ENCODE peak calls at places on chromosomes 3 and 15, in nine cellular contexts. Q, K, P, U, A, T, Z, M and X are unnamed samples.

GRCh38 chr15:100694381-100695012 is 92.1 kb downstream of the ASB7 start:
- DNase-seq in K (no peak), U (no peak), Q (no peak), P (peak; percentile 61), T (no peak), M (no peak), A (peak; percentile 75), Z (no peak), X (no peak)

GRCh38 chr3:49868951-49869454 is 703 bp downstream of the CAMKV start:
- DNase-seq in K (no peak), A (no peak), Q (no peak), M (no peak), T (no peak), U (no peak), Z (no peak), P (no peak), X (no peak)

GRCh38 chr15:92056875-92057274 is 203.4 kb downstream of the SLCO3A1 start:
- DNase-seq in K (no peak), T (no peak), P (no peak), A (no peak), Q (no peak), M (no peak), Z (no peak), U (no peak), X (no peak)

GRCh38 chr15:101458908-101459578 is 30.5 kb downstream of the PCSK6 start:
- DNase-seq in P (peak; percentile 81), A (peak; percentile 41), Z (no peak), M (no peak), U (no peak), K (no peak), T (no peak), Q (no peak), X (no peak)

GRCh38 chr3:112619295-112619694 is 21.6 kb downstream of the CCDC80 start:
- DNase-seq in A (no peak), Z (no peak), M (no peak), Q (no peak), U (peak; percentile 28), T (no peak), P (no peak), K (no peak), X (no peak)

GRCh38 chr3:76872999-76873398 is 166.9 kb upstream of the ROBO2 start:
- DNase-seq in P (no peak), U (no peak), A (no peak), M (no peak), Z (no peak), K (no peak), Q (no peak), T (no peak), X (no peak)

GRCh38 chr3:24944803-24945202 is 450.2 kb upstream of the THRB start:
- DNase-seq in Z (no peak), Q (no peak), M (no peak), P (no peak), T (no peak), A (no peak), U (no peak), K (no peak), X (no peak)

GRCh38 chr3:10666621-10667020 is 149.4 kb upstream of the SLC6A11 start:
- DNase-seq in M (no peak), A (no peak), Q (no peak), U (no peak), K (no peak), T (no peak), P (no peak), Z (peak; percentile 28), X (no peak)

GRCh38 chr3:61814674-61815073 is 253.3 kb downstream of the PTPRG start:
- DNase-seq in A (no peak), U (no peak), M (no peak), T (no peak), P (no peak), Z (no peak), Q (no peak), K (no peak), X (no peak)

GRCh38 chr15:34514251-34514760 is 69.1 kb downstream of the GOLGA8B start:
- DNase-seq in P (peak; percentile 73), Q (peak; percentile 52), U (no peak), T (no peak), M (no peak), A (peak; percentile 23), K (no peak), Z (peak; percentile 23), X (peak; percentile 39)

GRCh38 chr3:194855025-194855391 is 169.3 kb downstream of the FAM43A start:
- DNase-seq in U (no peak), A (no peak), T (no peak), K (no peak), M (no peak), Q (peak; percentile 48), P (no peak), Z (no peak), X (no peak)

GRCh38 chr3:42507252-42507651 is 4.8 kb downstream of the VIPR1 start:
- DNase-seq in U (no peak), P (peak; percentile 61), A (peak; percentile 18), Z (no peak), M (no peak), K (no peak), T (no peak), Q (peak; percentile 80), X (no peak)

GRCh38 chr3:16114381-16114916 is 60.0 kb upstream of the GALNT15 start:
- DNase-seq in M (no peak), P (no peak), Q (no peak), A (no peak), T (no peak), U (no peak), Z (no peak), K (no peak), X (no peak)

GRCh38 chr3:157592769-157593168 is 89.6 kb upstream of the VEPH1 start:
- DNase-seq in T (no peak), Z (no peak), M (no peak), K (no peak), Q (no peak), A (no peak), U (no peak), P (no peak), X (no peak)

GRCh38 chr3:157595259-157595658 is 92.0 kb upstream of the VEPH1 start:
- DNase-seq in U (no peak), Q (no peak), A (no peak), Z (no peak), P (no peak), K (no peak), M (no peak), T (no peak), X (no peak)

GRCh38 chr3:157590273-157590672 is 87.1 kb upstream of the VEPH1 start:
- DNase-seq in K (no peak), M (no peak), U (no peak), T (no peak), Q (no peak), Z (no peak), A (no peak), P (no peak), X (no peak)

GRCh38 chr3:157589168-157589567 is 86.0 kb upstream of the VEPH1 start:
- DNase-seq in Z (no peak), Q (no peak), T (no peak), U (no peak), A (no peak), M (no peak), K (no peak), P (no peak), X (no peak)

GRCh38 chr3:157594413-157594812 is 91.2 kb upstream of the VEPH1 start:
- DNase-seq in P (no peak), Z (no peak), Q (no peak), K (no peak), U (no peak), A (peak; percentile 74), T (no peak), M (no peak), X (no peak)
- TF ChIP-seq CTCF in P (no peak), Z (no peak), Q (no peak), K (peak; percentile 16), U (no peak), A (peak; percentile 50), T (peak; percentile 31), M (no peak), X (no peak)

GRCh38 chr3:86245360-86245759 is 745.6 kb downstream of the VGLL3 start:
- DNase-seq in Q (no peak), T (no peak), A (no peak), M (no peak), K (no peak), Z (no peak), U (no peak), P (no peak), X (no peak)
- TF ChIP-seq CTCF in Q (no peak), T (no peak), A (no peak), M (no peak), K (no peak), Z (no peak), U (no peak), P (peak; percentile 46), X (peak; percentile 43)

GRCh38 chr3:191047930-191048329 is 151.1 kb upstream of the OSTN start:
- DNase-seq in U (no peak), T (no peak), K (no peak), A (no peak), P (no peak), Z (no peak), M (no peak), Q (no peak), X (no peak)

DNA sequence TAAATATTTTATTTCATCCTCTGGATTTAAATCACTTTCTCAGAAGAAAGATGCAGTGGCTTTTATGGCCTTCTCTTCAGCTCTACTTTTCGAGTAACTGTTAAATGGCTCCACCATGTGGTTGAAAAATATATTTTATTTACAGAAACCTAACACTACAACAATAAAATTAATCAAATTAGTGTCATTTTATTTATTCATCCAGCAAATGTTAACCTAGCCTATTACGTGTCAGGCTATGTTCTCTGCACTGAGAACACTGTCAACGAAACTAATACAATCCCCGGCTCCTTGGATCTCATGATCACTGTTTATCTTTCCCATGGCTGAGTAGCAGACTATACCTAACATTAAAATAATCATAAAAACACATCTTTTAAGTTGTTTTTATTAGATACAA is 148.0 kb upstream of the OSTN start:
- DNase-seq in K (no peak), M (no peak), A (peak; percentile 49), T (no peak), Z (peak; percentile 21), P (no peak), U (peak; percentile 45), Q (no peak), X (no peak)
- TF ChIP-seq CTCF in K (peak; percentile 21), M (peak; percentile 75), A (peak; percentile 38), T (peak; percentile 37), Z (peak; percentile 32), P (peak; percentile 26), U (peak; percentile 87), Q (no peak), X (peak; percentile 67)

GRCh38 chr3:170961616-170962400 is 53.4 kb upstream of the EIF5A2 start:
- DNase-seq in M (no peak), P (no peak), K (peak; percentile 9), Z (peak; percentile 30), A (peak; percentile 73), U (peak; percentile 37), T (no peak), Q (no peak), X (no peak)
- TF ChIP-seq CTCF in M (peak; percentile 83), P (peak; percentile 58), K (peak; percentile 35), Z (peak; percentile 30), A (peak; percentile 53), U (peak; percentile 90), T (peak; percentile 51), Q (peak; percentile 22), X (peak; percentile 67)

DNA sequence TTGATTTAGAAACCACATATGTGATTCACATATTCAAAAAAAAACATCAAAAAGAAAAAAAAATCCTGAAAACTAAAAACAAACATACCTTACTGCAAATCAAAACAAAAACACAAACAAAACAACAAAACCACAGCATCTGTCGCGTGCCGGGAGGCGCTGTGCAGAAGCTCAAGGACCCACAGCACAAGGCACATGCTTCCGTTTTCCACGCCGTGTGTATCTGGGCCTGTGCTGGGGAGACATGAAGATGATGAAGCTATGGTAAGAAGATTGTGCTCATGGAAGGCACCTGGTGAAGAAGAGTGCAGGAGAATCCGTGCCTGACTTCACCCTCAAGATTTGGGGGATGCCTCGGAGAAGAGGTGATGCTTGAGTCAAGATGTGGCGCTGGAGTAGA is 788.9 kb upstream of the ARRDC4 start:
- DNase-seq in P (no peak), T (no peak), U (no peak), M (no peak), Z (no peak), Q (no peak), K (no peak), A (no peak), X (no peak)
- TF ChIP-seq CTCF in P (no peak), T (no peak), U (no peak), M (no peak), Z (no peak), Q (no peak), K (no peak), A (no peak), X (no peak)